ENCODE peak calls at places on chromosomes 13 and 19, in ten cellular contexts. X, L, Q, C, B, A, V, W, S and T are unnamed samples.

GRCh38 chr19:5090780-5091575 is 122.1 kb downstream of the KDM4B start:
- DNase-seq in X (peak), A (no peak), C (peak), S (no peak), Q (no peak), W (peak), V (peak), B (peak), L (peak), T (no peak)

GRCh38 chr19:38134538-38135149 is 89.4 kb downstream of the DPF1 start:
- DNase-seq in L (peak), B (peak), V (peak), S (peak), C (no peak), A (peak), Q (peak), X (peak), W (peak), T (no peak)

GRCh38 chr13:21076265-21076653 is 14.9 kb upstream of the LATS2 start:
- DNase-seq in B (no peak), W (peak), A (peak), X (peak), V (no peak), C (no peak), Q (no peak), L (no peak), S (no peak), T (peak)

GRCh38 chr19:47378246-47378645 is 29.1 kb downstream of the DHX34 start:
- DNase-seq in Q (no peak), A (no peak), V (no peak), S (no peak), L (no peak), C (no peak), W (no peak), B (no peak), X (no peak), T (no peak)

GRCh38 chr19:13953021-13953531 is 767 bp downstream of the DCAF15 start:
- DNase-seq in C (no peak), W (peak), Q (peak), S (peak), X (peak), L (peak), V (no peak), B (peak), A (peak), T (peak)

GRCh38 chr13:101529419-101529818 is 76.9 kb downstream of the ITGBL1 start:
- DNase-seq in X (peak), C (peak), V (no peak), Q (no peak), A (no peak), B (peak), L (peak), W (peak), S (no peak), T (no peak)

GRCh38 chr19:51691122-51692064 is 1.7 kb upstream of the SPACA6 start:
- DNase-seq in W (peak), X (peak), L (peak), S (no peak), B (peak), C (peak), Q (no peak), V (no peak), A (peak), T (peak)

GRCh38 chr19:3098515-3099346 is 4.6 kb downstream of the GNA11 start:
- DNase-seq in A (no peak), L (peak), S (peak), V (no peak), Q (peak), X (no peak), C (no peak), W (peak), B (peak), T (peak)

GRCh38 chr19:23402388-23402787 is 7.1 kb upstream of the ZNF91 start:
- DNase-seq in X (no peak), L (no peak), A (no peak), S (no peak), C (no peak), Q (no peak), W (no peak), B (no peak), V (no peak), T (no peak)

GRCh38 chr13:99766641-99767045 is 204.9 kb downstream of the ZIC5 start:
- DNase-seq in W (no peak), S (no peak), L (no peak), B (no peak), Q (no peak), C (no peak), A (peak), V (no peak), X (peak), T (no peak)

GRCh38 chr13:95275322-95276118 is 25.7 kb downstream of the ABCC4 start:
- DNase-seq in X (no peak), L (no peak), A (no peak), V (no peak), W (peak), C (peak), Q (no peak), S (no peak), B (peak), T (no peak)

GRCh38 chr19:46076031-46076880 is 35.5 kb upstream of the IGFL4 start:
- DNase-seq in A (no peak), C (no peak), B (no peak), W (no peak), X (no peak), Q (no peak), S (no peak), L (no peak), V (no peak), T (no peak)

GRCh38 chr13:94710881-94711560 is 1.3 kb downstream of the SOX21 start:
- DNase-seq in C (no peak), X (peak), Q (no peak), L (no peak), W (no peak), S (no peak), A (peak), V (no peak), B (no peak), T (peak)

GRCh38 chr19:3027981-3028304 is 1.1 kb downstream of the TLE2 start:
- DNase-seq in Q (no peak), S (no peak), L (no peak), X (no peak), B (no peak), V (no peak), W (no peak), A (no peak), C (no peak), T (no peak)

GRCh38 chr13:42497798-42498197 is 76.2 kb upstream of the TNFSF11 start:
- DNase-seq in A (no peak), B (peak), S (peak), Q (no peak), L (peak), X (no peak), C (peak), V (no peak), W (peak), T (no peak)

DNA sequence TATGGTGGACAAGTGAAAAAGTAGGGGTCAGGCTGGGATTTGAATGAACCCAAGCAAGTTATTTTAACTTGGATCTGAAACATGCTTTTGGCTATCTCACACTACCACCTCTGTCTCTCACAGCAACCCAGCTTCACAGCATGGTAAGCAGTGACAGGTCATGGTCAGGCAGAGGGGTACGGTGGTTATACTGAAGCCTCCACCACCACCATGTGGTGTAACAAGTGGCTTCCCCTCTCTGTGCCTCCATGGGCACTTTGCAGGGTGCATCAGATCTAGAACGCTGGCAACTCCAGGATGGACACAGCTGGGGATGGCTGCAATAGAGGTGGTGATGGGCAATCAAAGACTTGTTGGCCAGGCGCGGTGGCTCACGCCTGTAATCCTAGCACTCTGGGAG is 739 bp upstream of the TMEM145 start:
- DNase-seq in L (no peak), V (no peak), X (no peak), B (no peak), C (no peak), A (no peak), W (no peak), S (no peak), Q (no peak), T (no peak)
- H3K9ac ChIP-seq in L (no peak), V (no peak), X (no peak), B (no peak), C (no peak), A (no peak), W (no peak), S (no peak), Q (no peak), T (no peak)

DNA sequence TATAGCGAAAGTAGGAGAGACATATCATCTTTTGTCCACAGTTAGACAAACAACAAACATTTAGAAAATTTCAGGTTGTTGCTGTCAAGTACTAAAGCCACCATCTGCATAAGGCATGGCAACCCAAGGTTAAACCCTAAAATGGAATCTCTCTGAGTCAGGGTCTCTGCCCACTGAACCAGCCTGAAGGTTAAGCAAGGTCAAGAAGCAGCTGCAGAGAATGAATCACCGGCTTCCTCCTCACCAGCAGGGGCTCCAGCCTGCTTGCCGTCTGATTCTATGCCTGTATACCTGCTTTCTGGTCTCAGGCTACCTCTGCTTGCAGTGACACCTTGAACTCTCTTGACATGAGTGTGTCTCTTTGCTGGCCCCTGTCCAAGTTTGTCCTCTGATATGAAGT is 726.2 kb upstream of the SGCG start:
- DNase-seq in B (no peak), C (no peak), W (peak), X (peak), Q (no peak), S (no peak), V (no peak), L (no peak), A (peak), T (no peak)
- H3K9ac ChIP-seq in B (no peak), C (no peak), W (no peak), X (no peak), Q (no peak), S (no peak), V (no peak), L (no peak), A (no peak), T (no peak)

GRCh38 chr19:39943586-39943985 is 9.2 kb upstream of the FCGBP start:
- DNase-seq in W (no peak), A (no peak), L (no peak), Q (no peak), V (no peak), C (no peak), X (no peak), B (no peak), S (no peak), T (no peak)

GRCh38 chr19:39940221-39940833 is 5.9 kb upstream of the FCGBP start:
- DNase-seq in W (no peak), V (no peak), X (no peak), S (no peak), Q (no peak), C (no peak), B (no peak), L (no peak), A (no peak), T (no peak)

GRCh38 chr19:39941151-39941550 is 6.7 kb upstream of the FCGBP start:
- DNase-seq in Q (no peak), L (no peak), V (no peak), A (no peak), W (no peak), X (no peak), B (no peak), S (no peak), C (no peak), T (no peak)

GRCh38 chr19:39937792-39938191 is 3.4 kb upstream of the FCGBP start:
- DNase-seq in A (no peak), X (no peak), W (no peak), V (no peak), C (no peak), B (no peak), L (no peak), S (no peak), Q (no peak), T (no peak)

DNA sequence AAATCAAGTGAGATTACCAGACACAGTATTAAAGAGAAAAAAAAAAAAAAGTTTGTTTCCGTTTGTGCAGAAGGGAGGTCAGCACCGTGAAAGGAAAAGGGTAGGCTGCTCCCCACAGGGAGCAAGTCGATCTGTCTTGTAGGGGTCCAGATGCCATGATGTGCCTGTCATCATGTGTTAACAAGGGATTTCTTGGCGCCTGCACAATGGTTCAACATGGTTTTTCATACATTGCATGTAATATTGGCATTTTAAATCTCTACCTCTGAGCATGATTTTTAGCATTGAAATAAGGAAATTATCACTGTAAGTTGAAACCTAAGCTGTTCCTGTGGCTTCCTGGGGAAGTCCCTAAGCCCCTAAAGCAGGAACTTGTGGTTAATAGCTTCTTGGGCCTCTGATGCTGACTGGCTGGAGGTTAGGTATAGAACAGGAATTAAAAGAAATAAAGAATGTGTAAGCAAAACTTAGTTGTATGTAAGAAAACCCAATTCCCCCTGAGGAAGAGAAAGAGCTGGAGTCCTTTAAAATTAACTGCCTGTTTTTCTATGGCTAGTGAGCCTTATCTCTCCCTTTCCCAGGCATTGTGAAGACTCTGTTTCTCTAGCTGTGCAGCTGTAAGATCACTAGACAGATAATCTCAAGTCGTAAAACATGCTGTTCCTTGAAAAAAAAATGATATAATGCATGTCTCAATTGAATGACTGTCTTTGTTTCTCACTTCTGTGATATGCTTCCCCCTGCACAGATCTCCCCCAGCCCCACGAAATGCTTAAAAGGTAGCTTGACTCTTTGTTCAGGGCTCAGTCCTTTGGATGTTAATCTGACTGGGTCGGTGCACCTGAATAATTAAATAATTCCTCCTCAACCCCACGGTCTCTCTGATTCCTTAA is 7.4 kb upstream of the FCGBP start:
- DNase-seq in Q (no peak), W (no peak), S (peak), V (peak), L (peak), C (peak), A (no peak), B (no peak), X (no peak), T (no peak)
- H3K9ac ChIP-seq in Q (no peak), W (no peak), S (no peak), V (no peak), L (no peak), C (no peak), A (no peak), B (no peak), X (no peak), T (no peak)

GRCh38 chr13:98449273-98449672 is 127.6 kb downstream of the STK24 start:
- DNase-seq in V (no peak), L (no peak), S (no peak), C (no peak), X (no peak), W (no peak), A (no peak), B (no peak), Q (no peak), T (peak)

GRCh38 chr13:98451676-98452105 is 125.2 kb downstream of the STK24 start:
- DNase-seq in V (no peak), A (no peak), S (no peak), W (peak), X (no peak), Q (no peak), B (peak), C (peak), L (peak), T (peak)

GRCh38 chr13:98450012-98450411 is 126.9 kb downstream of the STK24 start:
- DNase-seq in S (no peak), B (no peak), X (no peak), L (peak), A (no peak), C (no peak), W (peak), Q (no peak), V (no peak), T (no peak)

GRCh38 chr13:98448642-98448928 is 128.3 kb downstream of the STK24 start:
- DNase-seq in V (no peak), X (no peak), A (no peak), B (no peak), S (no peak), C (no peak), Q (no peak), L (no peak), W (no peak), T (no peak)

GRCh38 chr13:98450495-98451167 is 126.3 kb downstream of the STK24 start:
- DNase-seq in Q (no peak), V (no peak), C (peak), W (no peak), X (peak), B (no peak), L (no peak), S (no peak), A (peak), T (peak)
- H3K9ac ChIP-seq in Q (peak), V (no peak), C (peak), W (no peak), X (no peak), B (no peak), L (no peak), S (no peak), A (no peak), T (no peak)

DNA sequence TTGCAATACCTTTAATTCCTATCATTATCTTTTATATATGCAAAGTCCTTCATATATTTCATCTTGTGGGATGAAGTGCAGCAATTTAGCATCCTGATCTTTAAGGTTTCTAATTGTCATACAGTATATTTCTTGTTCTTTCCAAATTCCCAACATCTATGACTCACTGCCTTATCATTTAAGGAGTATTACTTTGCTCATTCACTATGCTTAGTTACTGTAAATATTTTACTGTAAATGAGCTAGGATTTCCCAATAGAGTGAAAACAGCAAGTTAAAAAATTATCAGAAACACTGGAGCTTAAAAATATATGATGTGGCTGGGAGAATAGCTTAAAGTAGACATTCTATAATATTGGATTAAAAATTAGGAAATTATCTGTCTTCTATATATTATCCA is 69.9 kb downstream of the SLITRK6 start:
- DNase-seq in L (peak), B (peak), C (peak), Q (no peak), W (peak), V (no peak), X (no peak), S (no peak), A (no peak), T (no peak)
- H3K9ac ChIP-seq in L (no peak), B (no peak), C (no peak), Q (no peak), W (no peak), V (no peak), X (no peak), S (no peak), A (no peak), T (no peak)

GRCh38 chr19:55406091-55406868 is 1.3 kb downstream of the UBE2S start:
- DNase-seq in W (no peak), S (no peak), Q (no peak), V (no peak), L (no peak), A (peak), B (no peak), C (no peak), X (no peak), T (no peak)

GRCh38 chr19:55406869-55407624 is 541 bp downstream of the UBE2S start:
- DNase-seq in V (no peak), A (peak), Q (no peak), C (no peak), W (peak), X (no peak), B (peak), L (no peak), S (peak), T (peak)

GRCh38 chr19:55407625-55408319 is at the start of gene UBE2S:
- DNase-seq in B (peak), Q (peak), X (peak), L (peak), V (peak), S (peak), A (peak), W (peak), C (peak), T (peak)

GRCh38 chr19:55408320-55408836 is 790 bp upstream of the UBE2S start:
- DNase-seq in X (no peak), A (no peak), W (no peak), L (no peak), C (no peak), B (no peak), Q (no peak), S (no peak), V (no peak), T (no peak)

GRCh38 chr19:55405638-55406037 is 1.9 kb downstream of the UBE2S start:
- DNase-seq in W (no peak), C (no peak), X (no peak), V (no peak), A (peak), L (no peak), S (no peak), B (no peak), Q (no peak), T (no peak)
- H3K9ac ChIP-seq in W (no peak), C (peak), X (peak), V (peak), A (no peak), L (peak), S (no peak), B (peak), Q (no peak), T (no peak)

GRCh38 chr13:109145631-109146030 is 516.2 kb downstream of the MYO16 start:
- DNase-seq in S (peak), V (peak), A (no peak), B (peak), L (peak), W (peak), Q (peak), C (peak), X (peak), T (no peak)
- H3K9ac ChIP-seq in S (no peak), V (no peak), A (no peak), B (peak), L (no peak), W (no peak), Q (no peak), C (no peak), X (no peak), T (no peak)

GRCh38 chr19:48616041-48616436 is 1.2 kb upstream of the FAM83E start:
- DNase-seq in B (no peak), A (no peak), C (no peak), W (no peak), X (no peak), Q (peak), V (no peak), S (no peak), L (no peak), T (no peak)
- H3K9ac ChIP-seq in B (peak), A (peak), C (peak), W (no peak), X (peak), Q (peak), V (peak), S (no peak), L (no peak), T (no peak)